ENCODE peak calls at places on chromosomes 2 and 18, in five cellular contexts. Q is kidney, Z is kidney epithelial cell, W is AG09309, B is IMR-90. I is an unnamed sample.

GRCh38 chr2:224982910-224983688 is 59.2 kb downstream of the DOCK10 start:
- DNase-seq in Q (no peak), Z (no peak), W (no peak), B (peak), I (peak)

GRCh38 chr2:39091535-39091934 is 29.3 kb downstream of the SOS1 start:
- DNase-seq in Q (no peak), Z (no peak), B (no peak), W (no peak), I (no peak)

GRCh38 chr2:163736433-163737168 is 793 bp upstream of the FIGN start:
- DNase-seq in B (no peak), Q (peak), Z (no peak), W (no peak), I (peak)

GRCh38 chr2:151842830-151843668 is 14.8 kb upstream of the ARL5A start:
- DNase-seq in W (no peak), Q (no peak), Z (no peak), B (no peak), I (no peak)

GRCh38 chr2:61582191-61582590 is 44.0 kb upstream of the XPO1 start:
- DNase-seq in W (no peak), Z (no peak), Q (no peak), B (no peak), I (no peak)

GRCh38 chr18:58263055-58263732 is 219.2 kb downstream of the NEDD4L start:
- DNase-seq in W (no peak), Q (no peak), Z (no peak), B (peak), I (peak)

GRCh38 chr2:97966545-97967215 is 29.1 kb downstream of the TMEM131 start:
- DNase-seq in Z (no peak), B (peak), Q (no peak), W (no peak), I (no peak)

GRCh38 chr2:120441744-120442471 is 96.0 kb downstream of the INHBB start:
- DNase-seq in B (peak), Z (no peak), Q (peak), W (no peak), I (peak)

GRCh38 chr2:5845798-5846197 is 153.6 kb downstream of the SOX11 start:
- DNase-seq in W (no peak), Q (no peak), B (no peak), Z (no peak), I (no peak)

GRCh38 chr2:120765911-120766757 is 30.5 kb downstream of the GLI2 start:
- DNase-seq in Q (peak), B (peak), Z (no peak), W (no peak), I (peak)

GRCh38 chr2:27154481-27154880 is 5.7 kb downstream of the TCF23 start:
- DNase-seq in W (no peak), Q (peak), Z (no peak), B (no peak), I (no peak)

GRCh38 chr2:47422016-47422415 is 19.1 kb downstream of the MSH2 start:
- DNase-seq in B (no peak), Q (no peak), Z (no peak), W (no peak), I (no peak)

GRCh38 chr2:134663451-134663850 is 55.3 kb downstream of the TMEM163 start:
- DNase-seq in Q (no peak), W (no peak), B (no peak), Z (no peak), I (no peak)

GRCh38 chr2:9631976-9632700 is 1.3 kb upstream of the YWHAQ start:
- DNase-seq in Q (peak), Z (no peak), B (no peak), W (no peak), I (peak)

GRCh38 chr2:140804682-140805235 is 1326.1 kb downstream of the LRP1B start:
- DNase-seq in B (no peak), Z (no peak), W (no peak), Q (no peak), I (no peak)

GRCh38 chr2:201701591-201701990 is 3.1 kb upstream of the MPP4 start:
- DNase-seq in B (no peak), Q (no peak), W (no peak), Z (no peak), I (no peak)

GRCh38 chr18:75491361-75491760 is 63.9 kb upstream of the SMIM21 start:
- DNase-seq in Q (no peak), W (no peak), B (no peak), Z (no peak), I (no peak)

GRCh38 chr2:52475600-52475999 is 1292.0 kb upstream of the CHAC2 start:
- DNase-seq in B (peak), W (no peak), Q (no peak), Z (no peak), I (no peak)

GRCh38 chr2:239502430-239503221 is 101.8 kb upstream of the HDAC4 start:
- DNase-seq in B (no peak), W (no peak), Q (peak), Z (no peak), I (no peak)

GRCh38 chr2:2599441-2599840 is 268.4 kb upstream of the MYT1L start:
- DNase-seq in W (no peak), B (no peak), Z (no peak), Q (no peak), I (no peak)

GRCh38 chr2:182941121-182941713 is 74.8 kb upstream of the FRZB start:
- DNase-seq in B (no peak), W (no peak), Z (no peak), Q (no peak), I (no peak)

GRCh38 chr2:218465987-218466633 is 47.2 kb downstream of the VIL1 start:
- DNase-seq in B (peak), Z (no peak), W (no peak), Q (no peak), I (peak)

GRCh38 chr18:48902023-48902855 is 48.5 kb downstream of the SMAD7 start:
- DNase-seq in W (peak), B (peak), Q (peak), Z (peak), I (peak)

GRCh38 chr2:55862269-55862668 is 61.3 kb downstream of the EFEMP1 start:
- DNase-seq in B (peak), Z (peak), Q (no peak), W (peak), I (peak)

GRCh38 chr2:200300650-200301314 is 5.7 kb upstream of the SPATS2L start:
- DNase-seq in W (no peak), B (peak), Z (peak), Q (no peak), I (peak)

GRCh38 chr18:2921778-2922177 is 75.0 kb downstream of the EMILIN2 start:
- DNase-seq in Q (peak), W (no peak), Z (no peak), B (no peak), I (no peak)

GRCh38 chr2:3642521-3643215 is 15.3 kb upstream of the ALLC start:
- DNase-seq in W (no peak), Q (no peak), Z (no peak), B (no peak), I (no peak)

GRCh38 chr2:84882775-84883550 is 2.1 kb upstream of the TRABD2A start:
- DNase-seq in Z (no peak), B (peak), Q (no peak), W (no peak), I (no peak)

GRCh38 chr2:84881581-84882414 is 914 bp upstream of the TRABD2A start:
- DNase-seq in B (peak), Q (peak), W (no peak), Z (no peak), I (peak)

GRCh38 chr2:84884396-84884795 is 3.5 kb upstream of the TRABD2A start:
- DNase-seq in Z (no peak), B (no peak), Q (no peak), W (no peak), I (no peak)

GRCh38 chr2:84880645-84881521 is at the start of gene TRABD2A:
- DNase-seq in B (peak), W (no peak), Z (no peak), Q (peak), I (no peak)

DNA sequence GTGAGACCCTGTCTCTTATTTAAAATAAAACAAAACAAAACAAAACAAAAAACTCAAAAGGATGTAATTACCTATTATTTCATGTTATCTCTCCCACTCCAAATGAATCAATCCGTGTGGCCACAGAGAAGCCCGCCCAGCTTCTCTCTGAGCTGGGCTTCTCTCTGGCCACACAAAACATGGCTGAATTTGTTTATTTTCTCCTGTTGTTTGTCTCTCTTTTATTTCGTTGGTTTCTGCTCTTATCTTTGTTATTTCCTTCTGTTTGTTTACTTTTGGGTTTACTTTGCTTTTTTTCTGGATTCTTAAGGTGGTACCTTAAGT is 1.5 kb upstream of the TRABD2A start:
- DNase-seq in W (no peak), B (no peak), Q (no peak), Z (no peak), I (no peak)
- H3K4me3 ChIP-seq in W (no peak), B (no peak), Q (peak), Z (no peak), I (no peak)

GRCh38 chr2:68653034-68653433 is 9.7 kb downstream of the PROKR1 start:
- DNase-seq in W (no peak), Z (no peak), B (no peak), Q (no peak), I (no peak)

GRCh38 chr2:68650645-68651044 is 7.3 kb downstream of the PROKR1 start:
- DNase-seq in B (no peak), W (no peak), Z (no peak), Q (no peak), I (no peak)

DNA sequence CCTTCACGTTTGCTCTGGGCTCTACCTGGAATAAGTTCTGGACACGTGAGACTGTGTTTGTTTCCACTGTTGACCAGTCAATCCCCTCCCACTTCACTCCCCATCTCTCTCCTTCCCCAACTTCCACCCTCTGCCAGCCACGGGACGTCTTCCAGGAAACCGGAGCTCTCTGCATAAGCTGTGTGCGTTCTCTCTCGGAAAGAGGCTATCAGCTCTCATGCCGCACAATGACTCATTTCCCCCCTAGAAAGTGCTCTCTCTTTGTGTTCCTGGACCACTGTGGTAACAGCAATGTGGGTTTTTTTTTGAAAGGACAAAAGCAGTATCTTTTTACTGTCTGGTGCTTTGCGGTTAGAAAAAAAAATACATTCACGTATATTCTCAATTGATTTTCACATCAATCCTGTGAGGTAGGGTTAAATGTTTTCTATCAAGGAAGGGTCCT is 10.2 kb downstream of the PROKR1 start:
- DNase-seq in Z (peak), W (no peak), B (peak), Q (no peak), I (peak)
- H3K4me3 ChIP-seq in Z (no peak), W (no peak), B (no peak), Q (no peak), I (no peak)

DNA sequence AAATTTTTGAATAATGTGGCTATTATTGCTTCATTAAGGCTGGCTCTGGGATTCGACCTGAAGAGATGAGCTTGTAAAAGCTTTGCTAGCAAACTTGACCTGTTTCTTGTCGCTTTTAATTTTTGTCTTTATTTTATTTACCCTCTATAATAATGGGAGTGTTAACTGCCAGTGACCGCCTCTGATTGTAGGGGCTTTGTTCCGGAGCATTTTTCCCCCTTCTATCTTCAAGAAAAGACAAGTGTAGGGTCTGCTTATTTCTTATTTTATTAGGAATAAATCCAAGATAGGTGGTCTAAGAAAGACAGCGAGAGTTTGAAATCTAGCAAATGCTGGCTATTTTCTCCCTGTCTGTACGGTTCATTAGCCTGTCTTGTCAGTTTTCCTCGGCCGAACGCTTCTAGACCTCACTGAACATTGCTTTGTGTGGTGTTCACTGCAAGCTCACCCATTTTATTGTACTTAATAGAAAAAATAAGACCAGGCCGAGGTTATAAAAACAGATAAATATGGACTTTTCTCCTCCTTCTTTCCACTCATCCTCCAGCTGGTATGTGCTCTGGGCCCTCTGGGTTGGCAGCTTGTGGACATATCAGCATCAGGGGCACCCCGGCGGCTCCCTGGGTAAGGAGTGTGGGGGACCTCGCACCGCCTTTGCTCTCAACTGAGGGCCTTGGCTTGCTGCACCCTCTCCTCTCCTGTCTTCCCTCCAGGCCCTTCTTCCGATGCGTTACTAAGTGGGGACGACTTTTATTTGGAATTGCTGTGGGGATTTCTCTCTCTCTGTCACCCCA is 8.5 kb downstream of the MEIS1 start:
- DNase-seq in Q (peak), W (no peak), B (no peak), Z (no peak), I (no peak)
- H3K4me3 ChIP-seq in Q (peak), W (no peak), B (peak), Z (peak), I (no peak)

GRCh38 chr2:104874230-104874629 is 20.3 kb downstream of the POU3F3 start:
- DNase-seq in B (no peak), Z (no peak), Q (peak), W (no peak), I (no peak)

GRCh38 chr2:104872866-104873688 is 19.2 kb downstream of the POU3F3 start:
- DNase-seq in Q (peak), W (peak), Z (no peak), B (peak), I (peak)

GRCh38 chr2:104871566-104872033 is 17.7 kb downstream of the POU3F3 start:
- DNase-seq in Q (no peak), W (no peak), Z (no peak), B (no peak), I (no peak)

GRCh38 chr2:104872034-104872865 is 18.3 kb downstream of the POU3F3 start:
- DNase-seq in W (no peak), Q (peak), Z (no peak), B (no peak), I (no peak)

GRCh38 chr2:104873689-104874054 is 19.8 kb downstream of the POU3F3 start:
- DNase-seq in Z (no peak), B (no peak), W (no peak), Q (no peak), I (no peak)
- H3K4me3 ChIP-seq in Z (peak), B (no peak), W (no peak), Q (peak), I (no peak)

GRCh38 chr2:241869087-241869961 is at the start of gene RTP5:
- DNase-seq in B (no peak), Q (peak), Z (no peak), W (no peak), I (no peak)
- H3K4me3 ChIP-seq in B (no peak), Q (no peak), Z (no peak), W (no peak), I (no peak)

GRCh38 chr2:197258580-197258979 is 52.0 kb downstream of the ANKRD44 start:
- DNase-seq in B (peak), W (peak), Q (no peak), Z (no peak), I (peak)

GRCh38 chr2:197256771-197257170 is 53.8 kb downstream of the ANKRD44 start:
- DNase-seq in W (no peak), Z (no peak), Q (no peak), B (no peak), I (no peak)

GRCh38 chr2:197256021-197256420 is 54.6 kb downstream of the ANKRD44 start:
- DNase-seq in W (no peak), Q (no peak), B (no peak), Z (no peak), I (no peak)

GRCh38 chr2:197254776-197255521 is 55.6 kb downstream of the ANKRD44 start:
- DNase-seq in B (no peak), W (no peak), Z (no peak), Q (no peak), I (no peak)

DNA sequence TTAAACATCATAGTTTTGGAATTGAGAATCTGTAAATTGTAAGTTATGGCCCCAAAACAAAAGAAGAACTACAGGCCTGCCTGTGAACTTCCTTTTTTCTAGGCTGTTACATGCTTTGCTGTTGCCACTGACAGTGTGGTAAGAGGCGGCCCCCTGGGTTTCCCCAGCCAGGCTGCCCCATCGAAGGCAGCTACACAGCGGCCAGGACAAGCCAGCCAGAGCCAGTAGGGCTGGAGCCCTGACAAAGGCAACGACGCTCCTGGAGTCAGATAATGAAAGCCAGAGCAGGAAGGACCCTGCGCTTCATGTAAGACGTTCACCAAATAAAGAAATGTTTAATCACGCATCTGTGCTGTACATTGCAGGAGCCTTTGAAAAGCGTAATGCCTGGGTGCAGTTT is 55.0 kb downstream of the ANKRD44 start:
- DNase-seq in Q (peak), W (no peak), Z (no peak), B (peak), I (peak)
- H3K4me3 ChIP-seq in Q (no peak), W (no peak), Z (no peak), B (peak), I (no peak)

GRCh38 chr2:190948671-190949070 is 65.3 kb downstream of the STAT1 start:
- DNase-seq in B (peak), Q (no peak), Z (peak), W (no peak), I (peak)

GRCh38 chr2:190943706-190944105 is 63.1 kb downstream of the GLS start:
- DNase-seq in W (no peak), Q (no peak), B (no peak), Z (no peak), I (no peak)

GRCh38 chr2:190950566-190950991 is 63.4 kb downstream of the STAT1 start:
- DNase-seq in W (no peak), Q (no peak), B (no peak), Z (no peak), I (no peak)

GRCh38 chr2:190947139-190947538 is 66.5 kb downstream of the GLS start:
- DNase-seq in W (no peak), Z (no peak), B (peak), Q (no peak), I (peak)

DNA sequence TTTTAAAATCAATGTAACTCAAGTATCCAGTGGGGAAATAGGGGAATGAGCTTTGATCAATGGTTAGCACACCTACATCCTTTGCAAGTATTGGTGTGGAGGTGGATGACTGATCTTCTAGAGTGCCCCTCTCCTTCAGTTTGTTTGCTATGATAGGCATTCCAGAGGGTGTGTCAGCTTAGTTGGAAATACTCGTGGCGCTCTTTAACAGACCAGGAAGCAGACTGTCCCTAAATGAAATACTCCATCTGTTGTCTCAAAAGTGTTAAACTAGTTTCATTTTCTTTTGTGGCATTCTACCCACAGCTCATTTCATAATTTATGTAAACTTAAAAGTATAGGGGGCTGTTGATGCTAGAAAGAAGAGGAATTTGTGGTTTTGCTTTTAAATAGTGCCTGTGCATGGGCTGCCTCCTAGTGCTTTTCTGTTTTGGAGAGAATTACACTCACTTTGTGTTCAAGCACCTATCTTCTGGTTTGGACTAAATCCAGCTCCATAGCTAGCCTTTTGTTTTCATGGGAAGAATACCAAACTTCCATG is 66.2 kb downstream of the STAT1 start:
- DNase-seq in Z (peak), Q (no peak), B (peak), W (no peak), I (peak)
- H3K4me3 ChIP-seq in Z (no peak), Q (peak), B (no peak), W (no peak), I (no peak)

GRCh38 chr2:44803100-44803424 is 138.4 kb upstream of the SIX3 start:
- DNase-seq in B (no peak), W (no peak), Q (no peak), Z (no peak), I (no peak)
- H3K4me3 ChIP-seq in B (no peak), W (no peak), Q (peak), Z (no peak), I (no peak)